ENCODE peak calls at places on chromosomes 16 and 17, in five cellular contexts. One of them, this sample, is unnamed.

GRCh38 chr17:56629450-56630187 is 36.1 kb downstream of the NOG start:
- DNase-seq in keratinocyte: no peak
- DNase-seq in adrenal gland: no peak
- DNase-seq in WERI-Rb-1: peak; percentile 45
- DNase-seq in GM23248: peak; percentile 59
- DNase-seq in this sample: no peak

GRCh38 chr16:85398688-85399582 is 214.2 kb upstream of the GSE1 start:
- DNase-seq in keratinocyte: no peak
- DNase-seq in adrenal gland: no peak
- DNase-seq in WERI-Rb-1: no peak
- DNase-seq in GM23248: no peak
- DNase-seq in this sample: no peak

GRCh38 chr17:79366988-79367571 is 243.8 kb downstream of the RBFOX3 start:
- DNase-seq in keratinocyte: no peak
- DNase-seq in adrenal gland: no peak
- DNase-seq in WERI-Rb-1: no peak
- DNase-seq in GM23248: no peak
- DNase-seq in this sample: no peak

GRCh38 chr16:78483124-78483992 is 383.9 kb downstream of the WWOX start:
- DNase-seq in keratinocyte: no peak
- DNase-seq in adrenal gland: no peak
- DNase-seq in WERI-Rb-1: no peak
- DNase-seq in GM23248: no peak
- DNase-seq in this sample: no peak

GRCh38 chr17:43385046-43385831 is 13.6 kb upstream of the ARL4D start:
- DNase-seq in keratinocyte: no peak
- DNase-seq in adrenal gland: no peak
- DNase-seq in WERI-Rb-1: no peak
- DNase-seq in GM23248: no peak
- DNase-seq in this sample: no peak

GRCh38 chr16:89422527-89422904 is 67.8 kb downstream of the ANKRD11 start:
- DNase-seq in keratinocyte: no peak
- DNase-seq in adrenal gland: no peak
- DNase-seq in WERI-Rb-1: no peak
- DNase-seq in GM23248: peak; percentile 56
- DNase-seq in this sample: no peak

GRCh38 chr17:73722163-73722562 is 77.9 kb upstream of the SDK2 start:
- DNase-seq in keratinocyte: no peak
- DNase-seq in adrenal gland: no peak
- DNase-seq in WERI-Rb-1: peak; percentile 75
- DNase-seq in GM23248: no peak
- DNase-seq in this sample: no peak

GRCh38 chr16:75320435-75320834 is 69.0 kb upstream of the BCAR1 start:
- DNase-seq in keratinocyte: no peak
- DNase-seq in adrenal gland: peak; percentile 32
- DNase-seq in WERI-Rb-1: no peak
- DNase-seq in GM23248: peak; percentile 46
- DNase-seq in this sample: no peak

GRCh38 chr17:4162775-4163498 is 19.9 kb downstream of the CYB5D2 start:
- DNase-seq in keratinocyte: no peak
- DNase-seq in adrenal gland: no peak
- DNase-seq in WERI-Rb-1: peak; percentile 38
- DNase-seq in GM23248: no peak
- DNase-seq in this sample: no peak

GRCh38 chr16:49637933-49638695 is 217.8 kb downstream of the ZNF423 start:
- DNase-seq in keratinocyte: no peak
- DNase-seq in adrenal gland: no peak
- DNase-seq in WERI-Rb-1: no peak
- DNase-seq in GM23248: no peak
- DNase-seq in this sample: no peak

GRCh38 chr16:49639739-49640388 is 216.0 kb downstream of the ZNF423 start:
- DNase-seq in keratinocyte: no peak
- DNase-seq in adrenal gland: no peak
- DNase-seq in WERI-Rb-1: no peak
- DNase-seq in GM23248: no peak
- DNase-seq in this sample: no peak

GRCh38 chr16:49638696-49639629 is 216.9 kb downstream of the ZNF423 start:
- DNase-seq in keratinocyte: no peak
- DNase-seq in adrenal gland: no peak
- DNase-seq in WERI-Rb-1: no peak
- DNase-seq in GM23248: no peak
- DNase-seq in this sample: no peak

GRCh38 chr16:49641250-49641649 is 214.7 kb downstream of the ZNF423 start:
- DNase-seq in keratinocyte: no peak
- DNase-seq in adrenal gland: no peak
- DNase-seq in WERI-Rb-1: no peak
- DNase-seq in GM23248: no peak
- DNase-seq in this sample: no peak

GRCh38 chr16:49640606-49641005 is 215.3 kb downstream of the ZNF423 start:
- DNase-seq in keratinocyte: no peak
- DNase-seq in adrenal gland: no peak
- DNase-seq in WERI-Rb-1: no peak
- DNase-seq in GM23248: no peak
- DNase-seq in this sample: no peak
- H3K27ac ChIP-seq in keratinocyte: no peak overlapping the region
- H3K27ac ChIP-seq in adrenal gland: no peak overlapping the region
- H3K27ac ChIP-seq in WERI-Rb-1: no peak overlapping the region
- H3K27ac ChIP-seq in GM23248: no peak overlapping the region
- H3K27ac ChIP-seq in this sample: no peak overlapping the region

DNA sequence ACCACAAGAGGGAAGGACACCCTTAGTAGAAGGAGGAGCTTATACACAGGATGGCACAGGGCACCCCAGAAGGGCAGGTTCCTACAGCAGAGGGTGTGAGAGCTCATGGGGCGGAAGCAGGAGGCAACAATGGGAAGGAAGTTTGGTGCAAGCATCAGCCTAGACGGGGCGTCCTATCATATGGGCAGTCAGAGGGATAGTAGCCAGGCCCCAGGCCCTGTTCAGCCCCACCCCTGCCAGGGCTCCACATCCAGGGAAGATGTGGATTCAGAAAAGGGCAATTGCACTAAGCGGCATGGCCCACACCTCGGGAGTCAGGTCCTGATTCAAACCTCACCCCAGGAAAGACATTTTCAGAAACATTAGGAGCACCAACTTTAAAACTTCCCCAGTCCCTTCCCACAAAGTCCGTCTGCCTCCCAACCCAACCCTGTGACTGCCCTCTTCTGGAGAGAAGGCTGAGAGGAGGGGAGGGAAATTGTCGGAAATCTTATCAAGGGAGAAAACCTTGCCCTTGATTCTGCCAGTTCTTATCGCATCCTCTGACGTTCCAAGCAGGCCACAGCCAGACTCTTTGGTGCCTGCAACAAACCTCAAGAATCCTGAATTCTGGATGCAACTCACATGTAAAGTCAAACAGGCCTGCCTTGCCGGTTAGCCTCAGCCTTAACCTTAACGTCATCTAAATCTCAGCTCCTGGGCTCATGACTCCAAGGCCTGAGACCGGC is 198.8 kb upstream of the CDH5 start:
- DNase-seq in keratinocyte: no peak
- DNase-seq in adrenal gland: no peak
- DNase-seq in WERI-Rb-1: no peak
- DNase-seq in GM23248: no peak
- DNase-seq in this sample: peak; percentile 59
- H3K27ac ChIP-seq in keratinocyte: no peak overlapping the region
- H3K27ac ChIP-seq in adrenal gland: no peak overlapping the region
- H3K27ac ChIP-seq in WERI-Rb-1: no peak overlapping the region
- H3K27ac ChIP-seq in GM23248: no peak overlapping the region
- H3K27ac ChIP-seq in this sample: no peak overlapping the region

GRCh38 chr17:64313577-64313976 is 50.5 kb upstream of the TEX2 start:
- DNase-seq in keratinocyte: no peak
- DNase-seq in adrenal gland: no peak
- DNase-seq in WERI-Rb-1: no peak
- DNase-seq in GM23248: no peak
- DNase-seq in this sample: no peak

GRCh38 chr17:64318068-64318467 is 55.0 kb upstream of the TEX2 start:
- DNase-seq in keratinocyte: no peak
- DNase-seq in adrenal gland: no peak
- DNase-seq in WERI-Rb-1: no peak
- DNase-seq in GM23248: no peak
- DNase-seq in this sample: no peak

GRCh38 chr17:64319531-64319930 is 56.5 kb upstream of the TEX2 start:
- DNase-seq in keratinocyte: no peak
- DNase-seq in adrenal gland: no peak
- DNase-seq in WERI-Rb-1: no peak
- DNase-seq in GM23248: no peak
- DNase-seq in this sample: no peak

GRCh38 chr17:64309710-64310109 is 46.6 kb upstream of the TEX2 start:
- DNase-seq in keratinocyte: no peak
- DNase-seq in adrenal gland: no peak
- DNase-seq in WERI-Rb-1: no peak
- DNase-seq in GM23248: no peak
- DNase-seq in this sample: no peak

DNA sequence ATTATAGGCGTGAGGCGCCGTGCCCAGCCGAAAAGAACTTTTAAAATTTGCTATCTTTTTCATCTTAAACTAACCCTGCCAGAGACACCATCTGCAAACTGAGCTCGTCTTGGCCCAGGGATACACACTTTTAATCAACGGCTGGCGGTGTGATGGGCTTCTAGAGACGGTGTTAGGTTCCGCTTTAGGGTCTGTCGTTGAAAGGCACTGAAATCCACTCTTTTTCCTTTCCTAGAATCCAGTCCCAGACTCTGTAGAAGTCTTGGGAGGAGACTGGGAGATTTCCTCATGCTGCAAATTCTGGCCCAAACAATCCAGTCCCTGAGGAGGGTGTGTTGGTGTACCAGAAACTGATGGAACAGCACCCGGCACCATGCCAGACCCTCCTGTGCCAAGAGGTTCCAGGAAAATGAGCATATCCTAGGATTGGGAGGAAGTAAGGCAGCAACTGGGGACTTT is 52.0 kb upstream of the TEX2 start:
- DNase-seq in keratinocyte: no peak
- DNase-seq in adrenal gland: peak; percentile 53
- DNase-seq in WERI-Rb-1: no peak
- DNase-seq in GM23248: peak; percentile 64
- DNase-seq in this sample: peak; percentile 95
- H3K27ac ChIP-seq in keratinocyte: no peak overlapping the region
- H3K27ac ChIP-seq in adrenal gland: no peak overlapping the region
- H3K27ac ChIP-seq in WERI-Rb-1: no peak overlapping the region
- H3K27ac ChIP-seq in GM23248: no peak overlapping the region
- H3K27ac ChIP-seq in this sample: peak overlapping the region; percentile 45

DNA sequence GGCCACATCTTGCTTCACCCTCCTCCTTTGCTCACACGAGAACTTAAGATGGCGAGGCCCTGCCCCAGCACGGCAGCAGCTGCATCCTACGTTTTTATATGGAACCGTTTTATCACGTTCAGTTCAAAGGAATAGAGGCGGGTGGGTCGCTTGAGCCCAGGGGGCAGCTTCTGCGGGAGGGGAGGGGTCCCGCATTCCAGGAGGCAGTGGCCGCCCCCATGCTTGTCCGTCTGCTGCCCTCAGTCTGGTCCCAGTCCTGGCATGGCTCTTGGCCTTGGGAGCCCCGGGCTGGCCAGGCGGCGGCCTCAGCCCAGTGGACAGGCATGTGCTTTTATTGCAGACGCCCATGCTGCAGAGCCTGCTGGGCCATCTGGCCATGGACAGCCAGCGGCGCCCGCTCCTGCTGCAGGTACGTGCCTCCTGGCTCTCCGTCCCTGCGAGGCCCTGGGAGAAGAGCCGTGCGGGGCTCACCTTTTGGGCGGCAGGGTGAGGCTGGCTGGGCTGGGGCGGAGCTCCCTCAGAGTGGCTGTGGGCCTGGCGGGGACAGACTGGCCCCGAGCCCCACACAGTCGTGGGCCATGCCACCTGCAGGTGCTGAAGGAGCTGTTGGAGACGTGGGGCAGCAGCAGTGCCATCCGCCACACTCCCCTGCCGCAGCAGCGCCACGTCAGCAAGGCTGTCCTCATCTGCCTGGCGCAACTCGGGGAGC is 6.8 kb downstream of the TELO2 start:
- DNase-seq in keratinocyte: no peak
- DNase-seq in adrenal gland: no peak
- DNase-seq in WERI-Rb-1: no peak
- DNase-seq in GM23248: no peak
- DNase-seq in this sample: peak; percentile 51
- H3K27ac ChIP-seq in keratinocyte: no peak overlapping the region
- H3K27ac ChIP-seq in adrenal gland: no peak overlapping the region
- H3K27ac ChIP-seq in WERI-Rb-1: no peak overlapping the region
- H3K27ac ChIP-seq in GM23248: no peak overlapping the region
- H3K27ac ChIP-seq in this sample: no peak overlapping the region

DNA sequence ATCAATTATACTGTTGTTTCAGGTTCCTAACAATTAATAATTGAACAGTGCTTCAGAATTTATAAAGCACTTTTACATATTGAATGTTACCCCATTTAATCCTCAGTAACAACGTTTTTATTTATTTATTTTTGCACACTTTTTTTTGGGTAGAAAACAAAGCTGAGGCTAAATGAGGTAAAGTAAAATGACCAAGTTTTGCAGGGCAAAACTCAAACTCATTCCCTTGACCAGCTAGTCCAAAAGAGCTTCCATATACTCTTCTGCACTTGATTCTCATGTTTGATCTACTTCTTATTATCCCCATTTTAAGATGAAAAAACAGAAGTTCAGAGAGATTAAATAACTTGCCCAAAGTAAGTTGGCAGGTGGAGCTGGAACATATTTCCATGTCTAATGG is 81.1 kb upstream of the NACA2 start:
- DNase-seq in keratinocyte: no peak
- DNase-seq in adrenal gland: no peak
- DNase-seq in WERI-Rb-1: no peak
- DNase-seq in GM23248: no peak
- DNase-seq in this sample: no peak
- H3K27ac ChIP-seq in keratinocyte: no peak overlapping the region
- H3K27ac ChIP-seq in adrenal gland: no peak overlapping the region
- H3K27ac ChIP-seq in WERI-Rb-1: no peak overlapping the region
- H3K27ac ChIP-seq in GM23248: no peak overlapping the region
- H3K27ac ChIP-seq in this sample: no peak overlapping the region

DNA sequence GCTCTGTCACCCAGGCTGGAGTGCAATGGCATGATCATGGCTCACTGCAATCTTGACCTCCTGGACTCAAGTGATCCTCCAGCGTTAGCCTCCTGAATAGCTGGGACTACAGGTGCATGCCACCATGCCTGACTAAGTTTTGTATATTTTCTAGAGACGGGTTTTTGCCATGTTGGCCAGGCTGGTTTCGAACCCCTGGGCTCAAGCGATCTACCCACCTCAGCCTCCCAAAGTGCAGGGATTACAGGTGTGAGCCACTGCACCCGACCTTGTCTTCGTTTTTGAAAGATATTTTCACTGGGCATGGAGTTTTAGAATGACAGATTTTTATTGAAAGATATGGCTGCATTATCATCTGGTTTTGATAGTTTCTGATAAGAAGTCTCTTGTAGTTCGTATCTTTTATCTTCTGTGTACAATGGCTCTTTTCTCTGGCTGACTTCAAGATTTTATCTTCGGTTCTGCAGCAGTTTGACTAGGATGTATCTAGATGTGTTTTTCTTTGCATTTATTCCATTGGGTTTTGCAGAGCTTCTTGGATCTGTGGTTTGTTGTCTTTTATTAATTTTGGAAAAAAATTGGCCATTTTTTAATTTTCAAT is 14.6 kb downstream of the ADGRG5 start:
- DNase-seq in keratinocyte: no peak
- DNase-seq in adrenal gland: no peak
- DNase-seq in WERI-Rb-1: no peak
- DNase-seq in GM23248: no peak
- DNase-seq in this sample: no peak
- H3K27ac ChIP-seq in keratinocyte: no peak overlapping the region
- H3K27ac ChIP-seq in adrenal gland: no peak overlapping the region
- H3K27ac ChIP-seq in WERI-Rb-1: no peak overlapping the region
- H3K27ac ChIP-seq in GM23248: no peak overlapping the region
- H3K27ac ChIP-seq in this sample: no peak overlapping the region

This sample was measured in suprapubic skin.